ENCODE peak calls at places on chromosome 14, in seven cellular contexts. F, W, A, S, E, Y and V are unnamed samples.

GRCh38 chr14:67837011-67837624 is 17.5 kb downstream of the RAD51B start:
- DNase-seq in F (peak), W (peak), Y (peak), E (no peak), S (peak), A (peak), V (peak)

GRCh38 chr14:54774824-54775223 is 127.8 kb downstream of the GCH1 start:
- DNase-seq in Y (no peak), S (no peak), W (no peak), A (no peak), E (no peak), F (no peak), V (no peak)

GRCh38 chr14:104118006-104118844 is 20.2 kb upstream of the KIF26A start:
- DNase-seq in A (peak), F (no peak), S (no peak), W (no peak), E (no peak), Y (no peak), V (peak)

GRCh38 chr14:98014851-98015615 is 1217.9 kb downstream of the VRK1 start:
- DNase-seq in A (no peak), S (no peak), W (no peak), E (no peak), Y (no peak), F (no peak), V (no peak)

GRCh38 chr14:73829526-73830431 is 21.9 kb upstream of the PTGR2 start:
- DNase-seq in E (no peak), Y (peak), W (peak), F (peak), A (no peak), S (no peak), V (no peak)

GRCh38 chr14:21382095-21382494 is 1.7 kb downstream of the SUPT16H start:
- DNase-seq in F (no peak), S (no peak), Y (no peak), W (no peak), E (no peak), A (no peak), V (no peak)

GRCh38 chr14:66072190-66072905 is 413.8 kb upstream of the CCDC196 start:
- DNase-seq in S (no peak), W (no peak), E (no peak), F (no peak), A (no peak), Y (no peak), V (no peak)

GRCh38 chr14:101200650-101201516 is 297.4 kb upstream of the RTL1 start:
- DNase-seq in W (no peak), Y (no peak), F (no peak), S (no peak), E (no peak), A (peak), V (no peak)

GRCh38 chr14:54549862-54550261 is 17.1 kb upstream of the SAMD4A start:
- DNase-seq in S (no peak), Y (no peak), W (no peak), A (no peak), F (no peak), E (no peak), V (no peak)

GRCh38 chr14:40417777-40418401 is 985.7 kb upstream of the FBXO33 start:
- DNase-seq in W (peak), A (peak), F (no peak), Y (peak), S (peak), E (peak), V (peak)

GRCh38 chr14:94136575-94137331 is 7.3 kb upstream of the IFI27L2 start:
- DNase-seq in W (peak), Y (peak), E (peak), S (peak), F (no peak), A (peak), V (peak)

GRCh38 chr14:106578479-106578878 is 1052.1 kb downstream of the TMEM121 start:
- DNase-seq in F (no peak), S (no peak), A (no peak), Y (no peak), W (no peak), E (no peak), V (no peak)

GRCh38 chr14:89251066-89251465 is 166.0 kb downstream of the FOXN3 start:
- DNase-seq in S (no peak), W (no peak), A (no peak), F (no peak), E (no peak), Y (no peak), V (no peak)

GRCh38 chr14:67311868-67312267 is 47.7 kb downstream of the ATP6V1D start:
- DNase-seq in Y (no peak), F (no peak), E (no peak), W (peak), S (no peak), A (no peak), V (peak)

GRCh38 chr14:59187802-59188460 is 536 bp upstream of the DAAM1 start:
- DNase-seq in Y (peak), S (no peak), A (peak), W (no peak), E (no peak), F (no peak), V (no peak)

GRCh38 chr14:64801800-64802199 is 77.9 kb downstream of the SPTB start:
- DNase-seq in F (no peak), Y (peak), E (no peak), W (peak), S (no peak), A (peak), V (peak)

GRCh38 chr14:67483599-67484270 is 4.8 kb downstream of the TMEM229B start:
- DNase-seq in Y (no peak), A (no peak), E (no peak), S (no peak), F (no peak), W (no peak), V (no peak)

GRCh38 chr14:50089213-50089612 is 27.2 kb downstream of the VCPKMT start:
- DNase-seq in S (no peak), W (no peak), F (no peak), A (no peak), Y (no peak), E (no peak), V (no peak)

GRCh38 chr14:105322791-105323556 is 8.4 kb downstream of the PACS2 start:
- DNase-seq in W (no peak), E (no peak), A (peak), S (no peak), Y (no peak), F (no peak), V (no peak)

GRCh38 chr14:85471744-85472143 is 58.2 kb upstream of the FLRT2 start:
- DNase-seq in A (peak), Y (no peak), F (no peak), W (peak), S (no peak), E (peak), V (no peak)

GRCh38 chr14:52790011-52790755 is 1.2 kb downstream of the GNPNAT1 start:
- DNase-seq in W (no peak), F (no peak), Y (peak), A (no peak), E (no peak), S (no peak), V (peak)

GRCh38 chr14:64060199-64060545 is 207.4 kb downstream of the SYNE2 start:
- DNase-seq in S (no peak), E (no peak), W (no peak), Y (no peak), A (no peak), F (no peak), V (no peak)

GRCh38 chr14:75523771-75524171 is 1.5 kb downstream of the BATF start:
- DNase-seq in E (no peak), W (no peak), A (no peak), Y (no peak), F (no peak), S (no peak), V (no peak)

GRCh38 chr14:69519253-69519661 is 34.7 kb downstream of the PLEKHD1 start:
- DNase-seq in W (no peak), A (no peak), F (no peak), S (no peak), Y (no peak), E (no peak), V (no peak)
- TF ChIP-seq JUND in W (no peak), A (no peak), F (no peak), S (no peak), Y (no peak), E (no peak), V (no peak)

DNA sequence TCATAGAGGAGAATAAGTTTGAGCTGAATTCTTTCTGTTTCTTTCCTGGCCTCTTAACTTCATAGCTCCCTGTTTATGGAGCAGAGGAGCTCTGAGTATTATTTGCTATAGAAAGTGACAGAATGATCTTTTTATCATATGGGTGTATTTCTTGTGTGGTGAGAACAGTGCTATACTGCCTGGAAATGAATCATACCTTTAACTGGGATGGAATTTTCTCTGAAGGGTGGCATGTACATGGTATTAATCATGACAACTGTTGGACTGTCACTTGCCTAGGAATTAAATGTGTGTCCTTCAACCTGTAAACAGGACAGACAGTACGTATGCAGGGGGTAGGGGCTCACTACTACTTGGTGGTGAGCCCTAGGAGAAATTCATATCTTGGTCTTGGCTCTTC is 33.9 kb downstream of the ARMH4 start:
- DNase-seq in Y (no peak), S (no peak), E (no peak), W (no peak), F (no peak), A (no peak), V (no peak)
- TF ChIP-seq JUND in Y (no peak), S (no peak), E (no peak), W (no peak), F (no peak), A (no peak), V (no peak)

GRCh38 chr14:99320621-99321235 is 48.7 kb upstream of the BCL11B start:
- DNase-seq in E (no peak), F (no peak), A (no peak), S (no peak), Y (no peak), W (no peak), V (no peak)
- TF ChIP-seq JUND in E (no peak), F (no peak), A (no peak), S (no peak), Y (no peak), W (no peak), V (no peak)

GRCh38 chr14:61466249-61466904 is 145.0 kb downstream of the PRKCH start:
- DNase-seq in S (no peak), Y (no peak), A (no peak), W (peak), F (no peak), E (peak), V (no peak)
- TF ChIP-seq JUND in S (no peak), Y (no peak), A (peak), W (no peak), F (no peak), E (no peak), V (no peak)